ENCODE peak calls at places on chromosomes 11 and 22, in seven cellular contexts. I is GM23338, K is SK-N-SH, Z is HCT116, C is A549, R is GM12878, Y is HepG2. S is an unnamed sample.

GRCh38 chr11:73187854-73188253 is 30.2 kb upstream of the P2RY2 start:
- DNase-seq in I (peak), K (no peak), R (no peak), Z (no peak), Y (no peak), C (no peak), S (no peak)

GRCh38 chr11:72781063-72781312 is 12.9 kb downstream of the STARD10 start:
- DNase-seq in Y (no peak), R (no peak), K (no peak), C (no peak), Z (no peak), I (peak), S (no peak)

GRCh38 chr11:3840289-3840869 is 380 bp downstream of the RHOG start:
- DNase-seq in K (peak), Z (no peak), Y (no peak), R (no peak), I (peak), C (no peak), S (no peak)

GRCh38 chr22:46075764-46076531 is 74.4 kb upstream of the PPARA start:
- DNase-seq in Z (no peak), Y (no peak), I (no peak), R (no peak), K (no peak), C (no peak), S (no peak)

GRCh38 chr22:26068571-26068970 is 100.7 kb upstream of the SEZ6L start:
- DNase-seq in K (no peak), I (no peak), R (no peak), C (no peak), Y (no peak), Z (no peak), S (no peak)

GRCh38 chr22:31346733-31347250 is 646 bp upstream of the PATZ1 start:
- DNase-seq in K (peak), C (peak), I (peak), Z (no peak), Y (peak), R (no peak), S (peak)

GRCh38 chr11:130582176-130582575 is 133.7 kb downstream of the ADAMTS15 start:
- DNase-seq in K (no peak), Y (no peak), R (no peak), I (no peak), C (no peak), Z (no peak), S (no peak)

GRCh38 chr11:76048763-76049162 is 157.5 kb downstream of the WNT11 start:
- DNase-seq in C (peak), I (peak), R (no peak), Z (peak), Y (no peak), K (no peak), S (no peak)

GRCh38 chr11:12278766-12279671 is 98.4 kb upstream of the PARVA start:
- DNase-seq in K (no peak), I (no peak), C (no peak), R (no peak), Y (peak), Z (no peak), S (no peak)

GRCh38 chr11:118623291-118623655 is 15.9 kb downstream of the PHLDB1 start:
- DNase-seq in Y (peak), K (peak), Z (no peak), C (peak), R (no peak), I (no peak), S (no peak)

GRCh38 chr11:100739636-100740035 is 52.5 kb downstream of the ARHGAP42 start:
- DNase-seq in Y (peak), C (peak), K (no peak), R (no peak), I (peak), Z (peak), S (no peak)

GRCh38 chr22:44712156-44712555 is 10.2 kb downstream of the PRR5 start:
- DNase-seq in Z (no peak), C (no peak), R (no peak), Y (no peak), K (no peak), I (no peak), S (no peak)

GRCh38 chr11:129814244-129814992 is 1.2 kb upstream of the TMEM45B start:
- DNase-seq in R (no peak), I (peak), K (peak), C (peak), Y (no peak), Z (no peak), S (no peak)

GRCh38 chr22:47029244-47030001 is 267.0 kb downstream of the TBC1D22A start:
- DNase-seq in R (no peak), K (no peak), Z (no peak), Y (no peak), C (no peak), I (no peak), S (no peak)

GRCh38 chr11:126968915-126969314 is 31.7 kb downstream of the KIRREL3 start:
- DNase-seq in R (no peak), K (no peak), C (no peak), Z (no peak), I (peak), Y (no peak), S (no peak)

GRCh38 chr22:43094085-43094484 is 4.9 kb upstream of the TTLL1 start:
- DNase-seq in R (no peak), C (peak), Y (peak), I (no peak), Z (no peak), K (no peak), S (peak)

GRCh38 chr11:45226901-45227300 is 59.2 kb downstream of the SYT13 start:
- DNase-seq in K (no peak), Y (no peak), C (no peak), Z (no peak), R (no peak), I (no peak), S (no peak)

GRCh38 chr11:126611438-126611837 is 256.0 kb downstream of the ST3GAL4 start:
- DNase-seq in K (no peak), C (no peak), Y (no peak), R (no peak), Z (no peak), I (no peak), S (no peak)

GRCh38 chr22:20758688-20759087 is 15.2 kb upstream of the SERPIND1 start:
- DNase-seq in C (peak), Y (peak), I (peak), R (no peak), K (peak), Z (no peak), S (no peak)

GRCh38 chr11:11980200-11980599 is 28.2 kb downstream of the DKK3 start:
- DNase-seq in R (no peak), C (no peak), Z (no peak), Y (no peak), K (no peak), I (no peak), S (no peak)

GRCh38 chr11:27370374-27370773 is 7.4 kb upstream of the CCDC34 start:
- DNase-seq in C (no peak), R (no peak), K (no peak), Y (no peak), Z (no peak), I (peak), S (no peak)

GRCh38 chr11:11416502-11416901 is 63.5 kb upstream of the CSNK2A3 start:
- DNase-seq in I (no peak), Z (no peak), C (no peak), R (no peak), Y (no peak), K (no peak), S (peak)

GRCh38 chr11:65185869-65186341 is 4.2 kb downstream of the CAPN1 start:
- DNase-seq in C (no peak), Y (no peak), I (peak), Z (no peak), R (no peak), K (no peak), S (no peak)

GRCh38 chr11:12293486-12293885 is 83.9 kb upstream of the PARVA start:
- DNase-seq in C (no peak), R (no peak), K (peak), I (no peak), Y (no peak), Z (no peak), S (no peak)

GRCh38 chr11:73347067-73347466 is 29.1 kb upstream of the RELT start:
- DNase-seq in Z (no peak), K (no peak), Y (peak), I (no peak), R (no peak), C (no peak), S (no peak)

GRCh38 chr22:38949889-38950405 is 7.5 kb upstream of the APOBEC3A start:
- DNase-seq in I (no peak), Y (no peak), R (no peak), K (no peak), Z (no peak), C (no peak), S (no peak)

GRCh38 chr22:22060200-22061084 is 77.9 kb upstream of the TOP3B start:
- DNase-seq in Y (peak), I (peak), C (peak), R (no peak), Z (peak), K (peak), S (peak)

GRCh38 chr22:27973851-27974250 is 54.8 kb upstream of the PITPNB start:
- DNase-seq in Z (no peak), R (no peak), I (no peak), Y (no peak), C (no peak), K (no peak), S (no peak)

DNA sequence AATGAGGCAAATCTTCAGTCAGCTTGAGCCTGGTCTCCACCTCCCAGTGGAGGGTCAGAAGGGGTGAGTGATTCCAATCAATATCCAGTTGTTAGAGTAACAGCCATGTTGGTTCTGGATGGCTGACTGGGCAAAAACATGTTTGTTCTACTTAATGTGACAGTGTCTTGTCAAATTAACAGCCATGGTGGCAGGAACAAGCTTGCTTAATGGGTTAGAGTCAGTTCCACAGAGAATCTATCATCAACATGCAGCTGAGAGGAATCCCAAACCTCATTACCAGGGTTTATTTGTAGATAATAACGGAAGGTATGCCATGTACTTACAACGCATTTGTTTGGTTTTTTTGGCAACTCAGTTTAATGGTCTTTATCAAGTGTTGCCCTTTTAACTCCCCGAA is 133.2 kb downstream of the SLC17A6 start:
- DNase-seq in Z (no peak), R (no peak), C (no peak), K (no peak), Y (no peak), I (no peak), S (no peak)
- TF ChIP-seq REST in Z (no peak), R (no peak), C (no peak), K (no peak), Y (no peak), I (no peak), S (no peak)

GRCh38 chr22:36326178-36327161 is 61.3 kb downstream of the MYH9 start:
- DNase-seq in Y (no peak), R (no peak), Z (no peak), C (no peak), I (no peak), K (no peak), S (no peak)
- TF ChIP-seq REST in Y (no peak), R (no peak), Z (no peak), C (no peak), I (no peak), K (no peak), S (no peak)

DNA sequence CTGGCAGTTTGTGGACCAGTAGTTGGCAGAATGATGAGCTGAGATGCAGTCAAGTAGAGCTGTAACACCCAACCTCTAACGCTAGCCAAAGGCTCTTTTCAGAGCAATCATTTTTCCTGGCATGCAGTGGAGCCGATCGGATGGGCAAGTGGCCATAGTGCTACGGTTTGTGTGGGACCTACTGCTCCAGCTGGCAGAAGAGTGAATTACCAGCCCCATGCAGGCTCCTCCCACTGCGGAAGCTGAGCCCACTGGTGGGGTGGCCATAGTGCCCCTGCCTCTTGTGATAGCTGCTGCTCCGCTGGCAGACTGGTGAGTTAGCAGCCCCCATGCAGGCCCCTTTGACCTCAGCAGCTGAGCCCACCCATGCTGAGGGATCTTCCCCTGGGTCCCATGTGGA is 27.0 kb upstream of the SC5D start:
- DNase-seq in K (no peak), C (no peak), R (no peak), I (no peak), Z (no peak), Y (no peak), S (no peak)
- TF ChIP-seq REST in K (no peak), C (no peak), R (no peak), I (no peak), Z (no peak), Y (no peak), S (no peak)

GRCh38 chr22:29288837-29289236 is 17.6 kb upstream of the GAS2L1 start:
- DNase-seq in R (no peak), C (no peak), I (no peak), Z (no peak), K (no peak), Y (no peak), S (no peak)
- TF ChIP-seq REST in R (no peak), C (no peak), I (no peak), Z (no peak), K (no peak), Y (no peak), S (no peak)

DNA sequence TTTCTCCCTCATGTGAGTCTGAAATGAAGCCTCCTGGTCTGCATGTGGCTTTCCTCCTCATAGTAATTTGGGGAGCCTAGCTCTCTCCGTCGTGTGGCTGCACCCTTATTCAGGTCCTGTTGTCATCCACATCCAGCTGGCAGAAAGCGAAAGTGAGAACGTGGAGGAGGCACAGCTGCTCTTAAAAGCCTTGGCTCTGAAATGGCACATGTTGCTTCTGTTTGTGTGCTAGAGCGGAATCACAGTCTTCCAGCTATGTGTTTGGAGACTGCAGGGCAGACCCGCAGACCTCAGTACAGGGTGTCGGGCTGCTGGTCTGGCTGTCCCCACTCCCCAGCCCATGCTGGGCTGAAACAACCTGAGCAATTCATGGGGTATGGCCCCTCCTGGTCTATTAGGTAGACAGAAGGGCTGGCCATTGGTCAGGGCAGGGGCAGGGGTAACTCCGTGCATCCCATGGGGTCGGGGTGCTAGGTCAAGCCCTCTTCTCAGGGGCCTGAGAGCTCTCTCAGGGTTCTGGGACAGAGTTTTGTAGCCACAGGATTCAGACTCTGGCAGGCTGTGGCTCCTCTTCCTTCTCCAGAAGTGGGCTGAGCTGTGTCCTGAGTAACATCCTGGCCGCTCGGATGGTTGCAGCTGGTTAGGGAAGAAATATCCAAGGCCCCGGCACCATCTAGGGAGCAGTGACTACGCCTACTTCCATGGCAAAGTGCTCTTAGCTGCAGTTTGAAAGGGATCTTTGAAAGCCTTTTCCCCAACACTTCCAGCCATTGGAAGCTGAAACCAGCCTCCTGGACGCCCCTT is 50.6 kb downstream of the C11orf96 start:
- DNase-seq in C (no peak), I (no peak), R (no peak), Z (no peak), K (no peak), Y (no peak), S (no peak)
- TF ChIP-seq REST in C (no peak), I (no peak), R (no peak), Z (no peak), K (no peak), Y (no peak), S (no peak)

GRCh38 chr11:128687321-128687720 is 6.6 kb upstream of the FLI1 start:
- DNase-seq in Y (no peak), C (no peak), K (peak), R (no peak), Z (no peak), I (peak), S (no peak)
- TF ChIP-seq REST in Y (no peak), C (no peak), K (no peak), R (no peak), Z (no peak), I (no peak), S (no peak)

DNA sequence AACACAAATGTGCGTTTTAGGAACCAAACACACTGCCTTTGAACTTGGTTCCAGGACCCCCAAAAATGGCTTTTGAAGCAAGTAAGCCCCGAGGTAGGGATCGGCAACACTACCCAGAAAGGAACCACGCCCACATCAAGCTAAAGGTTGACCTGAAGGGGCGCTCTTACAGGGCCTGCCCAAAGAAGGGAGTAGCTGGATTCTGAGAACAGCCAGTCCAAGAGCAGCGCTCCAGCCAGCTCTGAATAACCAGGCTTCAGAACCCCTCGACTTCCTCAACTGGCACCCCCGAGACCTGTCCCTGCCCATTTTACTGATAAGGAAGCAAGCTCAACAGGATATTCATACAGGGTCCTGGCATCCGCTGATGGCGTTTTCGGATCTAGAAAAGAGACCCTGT is 18.9 kb upstream of the MOB2 start:
- DNase-seq in I (peak), R (no peak), K (no peak), Y (no peak), C (no peak), Z (no peak), S (no peak)
- TF ChIP-seq REST in I (no peak), R (no peak), K (no peak), Y (no peak), C (no peak), Z (no peak), S (no peak)

GRCh38 chr11:102289510-102290078 is 27.7 kb upstream of the BIRC3 start:
- DNase-seq in I (no peak), Y (no peak), R (no peak), C (no peak), K (no peak), Z (no peak), S (no peak)

GRCh38 chr11:102293873-102294601 is 23.2 kb upstream of the BIRC3 start:
- DNase-seq in Y (peak), K (no peak), I (peak), Z (peak), R (no peak), C (peak), S (peak)

GRCh38 chr11:102292951-102293350 is 24.3 kb upstream of the BIRC3 start:
- DNase-seq in C (no peak), K (no peak), Y (no peak), R (no peak), Z (no peak), I (no peak), S (no peak)

GRCh38 chr11:102288745-102289083 is 28.6 kb upstream of the BIRC3 start:
- DNase-seq in I (no peak), K (no peak), Z (no peak), Y (no peak), R (no peak), C (no peak), S (no peak)

GRCh38 chr11:102291831-102292230 is 25.5 kb upstream of the BIRC3 start:
- DNase-seq in C (no peak), K (no peak), I (no peak), R (no peak), Z (no peak), Y (no peak), S (no peak)
- TF ChIP-seq REST in C (no peak), K (no peak), I (no peak), R (no peak), Z (no peak), Y (no peak), S (no peak)

DNA sequence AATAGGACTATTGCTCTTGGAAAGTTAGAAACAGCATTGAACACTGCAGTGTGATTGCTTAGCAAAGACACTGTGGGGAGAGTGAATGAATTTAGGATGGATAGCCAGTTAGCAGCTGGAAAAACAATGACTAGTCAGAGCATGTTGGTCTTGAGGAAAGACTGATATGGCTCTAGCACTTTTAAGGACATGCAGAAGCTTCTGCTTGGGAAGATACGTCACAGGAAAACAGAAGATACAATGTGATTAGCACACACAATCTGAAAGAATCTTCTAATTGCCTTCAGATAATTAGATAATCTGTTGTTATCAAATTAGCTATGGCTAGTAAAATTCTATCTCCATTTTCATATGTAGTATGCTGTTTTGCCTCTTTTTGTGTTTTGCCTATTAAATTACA is 530.7 kb upstream of the CHORDC1 start:
- DNase-seq in K (no peak), C (no peak), Z (no peak), R (no peak), I (no peak), Y (no peak), S (no peak)
- TF ChIP-seq REST in K (no peak), C (no peak), Z (no peak), R (no peak), I (no peak), Y (no peak), S (no peak)

GRCh38 chr11:58508005-58508404 is at the start of gene OR5B21:
- DNase-seq in I (no peak), K (no peak), R (no peak), C (no peak), Y (no peak), Z (no peak), S (no peak)

GRCh38 chr11:58508814-58509213 is 909 bp upstream of the OR5B21 start:
- DNase-seq in R (no peak), K (no peak), Z (no peak), C (no peak), I (no peak), Y (no peak), S (no peak)

GRCh38 chr11:58509730-58510129 is 1.8 kb upstream of the OR5B21 start:
- DNase-seq in K (no peak), C (no peak), R (no peak), Z (no peak), I (no peak), Y (no peak), S (no peak)

DNA sequence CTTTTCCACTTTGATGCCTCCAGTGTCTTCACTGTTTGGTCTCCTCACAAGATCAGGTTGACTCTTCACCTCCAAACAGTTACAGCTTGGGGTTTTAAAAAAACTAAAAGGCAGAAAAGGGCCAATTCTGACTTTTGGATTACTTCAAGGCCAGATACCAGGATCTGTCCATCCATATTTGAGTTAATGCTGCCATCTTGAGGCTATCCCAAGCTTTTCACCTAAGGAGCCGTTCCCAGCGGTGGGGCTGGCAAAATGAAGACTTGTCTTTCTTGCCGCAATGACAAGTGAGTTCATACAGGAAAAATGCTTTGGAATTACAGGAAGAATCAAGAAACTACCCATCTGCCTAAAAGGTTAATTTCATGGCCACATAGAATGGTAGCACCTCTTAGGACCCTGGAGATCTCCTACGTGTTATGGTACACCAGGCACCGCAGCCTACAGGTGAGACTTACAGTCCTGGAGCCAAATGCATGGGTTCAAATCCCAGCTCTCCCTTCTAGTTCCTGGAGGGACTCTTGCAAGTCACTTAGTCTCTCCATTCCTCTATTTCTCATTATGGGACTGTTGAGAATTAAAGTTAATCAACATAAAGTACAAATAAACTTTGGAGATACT is 6.0 kb upstream of the OR5B21 start:
- DNase-seq in R (no peak), Y (peak), I (peak), K (peak), Z (peak), C (peak), S (no peak)
- TF ChIP-seq REST in R (no peak), Y (no peak), I (no peak), K (no peak), Z (no peak), C (no peak), S (no peak)